ENCODE peak calls at places on chromosomes 4 and X, in five cellular contexts. H is T-helper 9 cell; K is NB4; G is choroid plexus epithelial cell; E is stimulated activated CD4-positive, alpha-beta T cell treated with anti-CD3 and anti-CD28 coated beads, Interleukin-12 subunit alpha, Interleukin-12 subunit beta, amount 100 ng/mL, for 48 hours. Y is an unnamed sample.

GRCh38 chrX:65926095-65927019 is 113.5 kb downstream of the VSIG4 start:
- DNase-seq in H (peak), K (peak), G (no peak), E (peak), Y (peak)

GRCh38 chr4:79682801-79683217 is 274.8 kb upstream of the GK2 start:
- DNase-seq in H (no peak), K (no peak), G (no peak), E (no peak), Y (no peak)

GRCh38 chr4:3059090-3059428 is 15.3 kb downstream of the HTT-AS start:
- DNase-seq in H (no peak), K (peak), G (no peak), E (no peak), Y (no peak)

GRCh38 chr4:77697860-77698599 is 92.4 kb downstream of the CXCL13 start:
- DNase-seq in H (no peak), K (peak), G (peak), E (no peak), Y (no peak)

GRCh38 chr4:40843696-40844095 is 93.9 kb downstream of the NSUN7 start:
- DNase-seq in H (no peak), K (peak), G (no peak), E (peak), Y (no peak)

GRCh38 chrX:23742174-23742692 is 843 bp downstream of the ACOT9 start:
- DNase-seq in H (no peak), K (peak), G (peak), E (no peak), Y (no peak)

GRCh38 chr4:113884655-113885054 is 94.8 kb downstream of the ARSJ start:
- DNase-seq in H (no peak), K (no peak), G (no peak), E (no peak), Y (no peak)

GRCh38 chr4:150248181-150248580 is 169.9 kb downstream of the DCLK2 start:
- DNase-seq in H (no peak), K (no peak), G (peak), E (no peak), Y (no peak)

GRCh38 chr4:22554670-22555069 is 38.8 kb upstream of the ADGRA3 start:
- DNase-seq in H (no peak), K (no peak), G (no peak), E (no peak), Y (no peak)

GRCh38 chrX:48165246-48165645 is 31.3 kb downstream of the SSX5 start:
- DNase-seq in H (no peak), K (no peak), G (no peak), E (no peak), Y (no peak)

GRCh38 chrX:17361620-17362019 is 13.4 kb upstream of the NHS start:
- DNase-seq in H (no peak), K (peak), G (peak), E (no peak), Y (no peak)

GRCh38 chr4:4422856-4423485 is 36.1 kb downstream of the NSG1 start:
- DNase-seq in H (no peak), K (no peak), G (no peak), E (no peak), Y (no peak)

Y was measured in T-helper 22 cell.